ENCODE peak calls at places on chromosome 21, in six cellular contexts. A, T, P, H, R and K are unnamed samples.

GRCh38 chr21:42621828-42622199 is 31.6 kb upstream of the PDE9A start:
- DNase-seq in A (no peak), T (no peak), P (no peak), H (no peak), R (no peak), K (no peak)

GRCh38 chr21:45228171-45228641 is 59.5 kb downstream of the POFUT2 start:
- DNase-seq in A (no peak), T (peak), P (no peak), H (peak), R (no peak), K (no peak)

GRCh38 chr21:33825898-33826297 is 89.7 kb downstream of the ATP5PO start:
- DNase-seq in A (no peak), T (no peak), P (no peak), H (no peak), R (no peak), K (no peak)

GRCh38 chr21:43835061-43835460 is 30.0 kb upstream of the AGPAT3 start:
- DNase-seq in A (no peak), T (no peak), P (no peak), H (no peak), R (no peak), K (no peak)

GRCh38 chr21:41316641-41317392 is at the start of gene FAM3B:
- DNase-seq in A (peak), T (no peak), P (no peak), H (no peak), R (no peak), K (no peak)

GRCh38 chr21:45434645-45435217 is 29.8 kb downstream of the COL18A1 start:
- DNase-seq in A (no peak), T (no peak), P (no peak), H (no peak), R (no peak), K (no peak)

GRCh38 chr21:26007911-26008579 is 162.5 kb downstream of the APP start:
- DNase-seq in A (no peak), T (no peak), P (no peak), H (no peak), R (peak), K (no peak)

GRCh38 chr21:44845418-44846200 is 27.7 kb upstream of the SUMO3 start:
- DNase-seq in A (peak), T (peak), P (peak), H (no peak), R (no peak), K (no peak)

GRCh38 chr21:14057313-14057712 is 153.4 kb downstream of the LIPI start:
- DNase-seq in A (no peak), T (no peak), P (no peak), H (no peak), R (no peak), K (no peak)

GRCh38 chr21:34333150-34333739 is 30.6 kb upstream of the KCNE2 start:
- DNase-seq in A (no peak), T (no peak), P (no peak), H (no peak), R (no peak), K (no peak)